ENCODE peak calls at places on chromosomes 6 and 20, in seven cellular contexts. One of them, this sample, is unnamed.
A peak's percentile ranks its signal among the peaks of the same experiment; 100 is the strongest.

GRCh38 chr20:4681971-4682370 is 39.7 kb upstream of the PRND start:
- DNase-seq in colonic mucosa: no peak
- DNase-seq in stimulated activated CD4-positive, alpha-beta T cell treated with anti-CD3 and anti-CD28 coated beads, TNF-alpha, amount 100 ng/mL, for 24 hours: no peak
- DNase-seq in coronary artery: no peak
- DNase-seq in activated naive CD4-positive, alpha-beta T cell treated with anti-CD3 and anti-CD28 coated beads, Interleukin-2, amount 10 ng/mL, durations not matched to agents 7 days and 5 days: no peak
- DNase-seq in T-cell: no peak
- DNase-seq in activated CD4-positive, alpha-beta T cell treated with anti-CD3 and anti-CD28 coated beads, Interleukin-2, amount 10 ng/mL, durations not matched to agents 7 days and 5 days: no peak
- DNase-seq in this sample: no peak

GRCh38 chr6:160764847-160765246 is 62.8 kb downstream of the PLG start:
- DNase-seq in activated CD4-positive, alpha-beta T cell treated with anti-CD3 and anti-CD28 coated beads, Interleukin-2, amount 10 ng/mL, durations not matched to agents 7 days and 5 days: no peak
- DNase-seq in coronary artery: no peak
- DNase-seq in colonic mucosa: no peak
- DNase-seq in T-cell: no peak
- DNase-seq in activated naive CD4-positive, alpha-beta T cell treated with anti-CD3 and anti-CD28 coated beads, Interleukin-2, amount 10 ng/mL, durations not matched to agents 7 days and 5 days: no peak
- DNase-seq in stimulated activated CD4-positive, alpha-beta T cell treated with anti-CD3 and anti-CD28 coated beads, TNF-alpha, amount 100 ng/mL, for 24 hours: no peak
- DNase-seq in this sample: no peak

GRCh38 chr6:97668716-97669115 is 385.7 kb upstream of the MMS22L start:
- DNase-seq in stimulated activated CD4-positive, alpha-beta T cell treated with anti-CD3 and anti-CD28 coated beads, TNF-alpha, amount 100 ng/mL, for 24 hours: no peak
- DNase-seq in coronary artery: no peak
- DNase-seq in T-cell: no peak
- DNase-seq in activated naive CD4-positive, alpha-beta T cell treated with anti-CD3 and anti-CD28 coated beads, Interleukin-2, amount 10 ng/mL, durations not matched to agents 7 days and 5 days: no peak
- DNase-seq in colonic mucosa: no peak
- DNase-seq in activated CD4-positive, alpha-beta T cell treated with anti-CD3 and anti-CD28 coated beads, Interleukin-2, amount 10 ng/mL, durations not matched to agents 7 days and 5 days: no peak
- DNase-seq in this sample: no peak

GRCh38 chr6:44096615-44097014 is 30.6 kb downstream of the MRPL14 start:
- DNase-seq in activated CD4-positive, alpha-beta T cell treated with anti-CD3 and anti-CD28 coated beads, Interleukin-2, amount 10 ng/mL, durations not matched to agents 7 days and 5 days: peak; percentile 82
- DNase-seq in stimulated activated CD4-positive, alpha-beta T cell treated with anti-CD3 and anti-CD28 coated beads, TNF-alpha, amount 100 ng/mL, for 24 hours: peak; percentile 63
- DNase-seq in coronary artery: no peak
- DNase-seq in activated naive CD4-positive, alpha-beta T cell treated with anti-CD3 and anti-CD28 coated beads, Interleukin-2, amount 10 ng/mL, durations not matched to agents 7 days and 5 days: peak; percentile 86
- DNase-seq in T-cell: peak; percentile 61
- DNase-seq in colonic mucosa: peak; percentile 85
- DNase-seq in this sample: peak; percentile 27

GRCh38 chr6:150672792-150673191 is 73.1 kb downstream of the PLEKHG1 start:
- DNase-seq in stimulated activated CD4-positive, alpha-beta T cell treated with anti-CD3 and anti-CD28 coated beads, TNF-alpha, amount 100 ng/mL, for 24 hours: no peak
- DNase-seq in T-cell: no peak
- DNase-seq in activated naive CD4-positive, alpha-beta T cell treated with anti-CD3 and anti-CD28 coated beads, Interleukin-2, amount 10 ng/mL, durations not matched to agents 7 days and 5 days: no peak
- DNase-seq in colonic mucosa: no peak
- DNase-seq in coronary artery: no peak
- DNase-seq in activated CD4-positive, alpha-beta T cell treated with anti-CD3 and anti-CD28 coated beads, Interleukin-2, amount 10 ng/mL, durations not matched to agents 7 days and 5 days: no peak
- DNase-seq in this sample: no peak

GRCh38 chr6:87754828-87755227 is 52.8 kb upstream of the AKIRIN2 start:
- DNase-seq in colonic mucosa: no peak
- DNase-seq in T-cell: no peak
- DNase-seq in coronary artery: no peak
- DNase-seq in activated naive CD4-positive, alpha-beta T cell treated with anti-CD3 and anti-CD28 coated beads, Interleukin-2, amount 10 ng/mL, durations not matched to agents 7 days and 5 days: no peak
- DNase-seq in activated CD4-positive, alpha-beta T cell treated with anti-CD3 and anti-CD28 coated beads, Interleukin-2, amount 10 ng/mL, durations not matched to agents 7 days and 5 days: no peak
- DNase-seq in stimulated activated CD4-positive, alpha-beta T cell treated with anti-CD3 and anti-CD28 coated beads, TNF-alpha, amount 100 ng/mL, for 24 hours: no peak
- DNase-seq in this sample: no peak

GRCh38 chr6:42572523-42572922 is 8.7 kb downstream of the UBR2 start:
- DNase-seq in stimulated activated CD4-positive, alpha-beta T cell treated with anti-CD3 and anti-CD28 coated beads, TNF-alpha, amount 100 ng/mL, for 24 hours: no peak
- DNase-seq in coronary artery: no peak
- DNase-seq in activated CD4-positive, alpha-beta T cell treated with anti-CD3 and anti-CD28 coated beads, Interleukin-2, amount 10 ng/mL, durations not matched to agents 7 days and 5 days: peak; percentile 16
- DNase-seq in colonic mucosa: no peak
- DNase-seq in T-cell: no peak
- DNase-seq in activated naive CD4-positive, alpha-beta T cell treated with anti-CD3 and anti-CD28 coated beads, Interleukin-2, amount 10 ng/mL, durations not matched to agents 7 days and 5 days: no peak
- DNase-seq in this sample: no peak

GRCh38 chr6:47789553-47789952 is 7.7 kb downstream of the OPN5 start:
- DNase-seq in stimulated activated CD4-positive, alpha-beta T cell treated with anti-CD3 and anti-CD28 coated beads, TNF-alpha, amount 100 ng/mL, for 24 hours: no peak
- DNase-seq in coronary artery: no peak
- DNase-seq in activated naive CD4-positive, alpha-beta T cell treated with anti-CD3 and anti-CD28 coated beads, Interleukin-2, amount 10 ng/mL, durations not matched to agents 7 days and 5 days: no peak
- DNase-seq in activated CD4-positive, alpha-beta T cell treated with anti-CD3 and anti-CD28 coated beads, Interleukin-2, amount 10 ng/mL, durations not matched to agents 7 days and 5 days: no peak
- DNase-seq in T-cell: no peak
- DNase-seq in colonic mucosa: no peak
- DNase-seq in this sample: no peak

GRCh38 chr6:142355481-142356174 is 53.8 kb downstream of the ADGRG6 start:
- DNase-seq in activated CD4-positive, alpha-beta T cell treated with anti-CD3 and anti-CD28 coated beads, Interleukin-2, amount 10 ng/mL, durations not matched to agents 7 days and 5 days: no peak
- DNase-seq in stimulated activated CD4-positive, alpha-beta T cell treated with anti-CD3 and anti-CD28 coated beads, TNF-alpha, amount 100 ng/mL, for 24 hours: no peak
- DNase-seq in colonic mucosa: no peak
- DNase-seq in T-cell: no peak
- DNase-seq in activated naive CD4-positive, alpha-beta T cell treated with anti-CD3 and anti-CD28 coated beads, Interleukin-2, amount 10 ng/mL, durations not matched to agents 7 days and 5 days: no peak
- DNase-seq in coronary artery: no peak
- DNase-seq in this sample: no peak

GRCh38 chr20:16666272-16666671 is 63.6 kb upstream of the SNRPB2 start:
- DNase-seq in coronary artery: no peak
- DNase-seq in T-cell: no peak
- DNase-seq in colonic mucosa: no peak
- DNase-seq in activated naive CD4-positive, alpha-beta T cell treated with anti-CD3 and anti-CD28 coated beads, Interleukin-2, amount 10 ng/mL, durations not matched to agents 7 days and 5 days: no peak
- DNase-seq in stimulated activated CD4-positive, alpha-beta T cell treated with anti-CD3 and anti-CD28 coated beads, TNF-alpha, amount 100 ng/mL, for 24 hours: no peak
- DNase-seq in activated CD4-positive, alpha-beta T cell treated with anti-CD3 and anti-CD28 coated beads, Interleukin-2, amount 10 ng/mL, durations not matched to agents 7 days and 5 days: no peak
- DNase-seq in this sample: no peak

GRCh38 chr6:109096198-109096597 is 891 bp downstream of the CEP57L1 start:
- DNase-seq in colonic mucosa: no peak
- DNase-seq in stimulated activated CD4-positive, alpha-beta T cell treated with anti-CD3 and anti-CD28 coated beads, TNF-alpha, amount 100 ng/mL, for 24 hours: no peak
- DNase-seq in T-cell: no peak
- DNase-seq in coronary artery: no peak
- DNase-seq in activated naive CD4-positive, alpha-beta T cell treated with anti-CD3 and anti-CD28 coated beads, Interleukin-2, amount 10 ng/mL, durations not matched to agents 7 days and 5 days: no peak
- DNase-seq in activated CD4-positive, alpha-beta T cell treated with anti-CD3 and anti-CD28 coated beads, Interleukin-2, amount 10 ng/mL, durations not matched to agents 7 days and 5 days: no peak
- DNase-seq in this sample: no peak

GRCh38 chr6:42821846-42822245 is 40.0 kb downstream of the BICRAL start:
- DNase-seq in activated CD4-positive, alpha-beta T cell treated with anti-CD3 and anti-CD28 coated beads, Interleukin-2, amount 10 ng/mL, durations not matched to agents 7 days and 5 days: no peak
- DNase-seq in activated naive CD4-positive, alpha-beta T cell treated with anti-CD3 and anti-CD28 coated beads, Interleukin-2, amount 10 ng/mL, durations not matched to agents 7 days and 5 days: no peak
- DNase-seq in stimulated activated CD4-positive, alpha-beta T cell treated with anti-CD3 and anti-CD28 coated beads, TNF-alpha, amount 100 ng/mL, for 24 hours: no peak
- DNase-seq in colonic mucosa: no peak
- DNase-seq in coronary artery: no peak
- DNase-seq in T-cell: no peak
- DNase-seq in this sample: no peak

GRCh38 chr6:4460595-4461475 is 315.4 kb upstream of the CDYL start:
- DNase-seq in coronary artery: peak; percentile 86
- DNase-seq in T-cell: no peak
- DNase-seq in activated CD4-positive, alpha-beta T cell treated with anti-CD3 and anti-CD28 coated beads, Interleukin-2, amount 10 ng/mL, durations not matched to agents 7 days and 5 days: no peak
- DNase-seq in colonic mucosa: no peak
- DNase-seq in stimulated activated CD4-positive, alpha-beta T cell treated with anti-CD3 and anti-CD28 coated beads, TNF-alpha, amount 100 ng/mL, for 24 hours: no peak
- DNase-seq in activated naive CD4-positive, alpha-beta T cell treated with anti-CD3 and anti-CD28 coated beads, Interleukin-2, amount 10 ng/mL, durations not matched to agents 7 days and 5 days: no peak
- DNase-seq in this sample: no peak

GRCh38 chr6:147586044-147586443 is 77.6 kb downstream of the SAMD5 start:
- DNase-seq in stimulated activated CD4-positive, alpha-beta T cell treated with anti-CD3 and anti-CD28 coated beads, TNF-alpha, amount 100 ng/mL, for 24 hours: no peak
- DNase-seq in activated naive CD4-positive, alpha-beta T cell treated with anti-CD3 and anti-CD28 coated beads, Interleukin-2, amount 10 ng/mL, durations not matched to agents 7 days and 5 days: no peak
- DNase-seq in activated CD4-positive, alpha-beta T cell treated with anti-CD3 and anti-CD28 coated beads, Interleukin-2, amount 10 ng/mL, durations not matched to agents 7 days and 5 days: no peak
- DNase-seq in colonic mucosa: peak; percentile 32
- DNase-seq in T-cell: no peak
- DNase-seq in coronary artery: no peak
- DNase-seq in this sample: no peak

GRCh38 chr20:5470458-5470857 is 153.7 kb upstream of the PROKR2 start:
- DNase-seq in activated naive CD4-positive, alpha-beta T cell treated with anti-CD3 and anti-CD28 coated beads, Interleukin-2, amount 10 ng/mL, durations not matched to agents 7 days and 5 days: no peak
- DNase-seq in activated CD4-positive, alpha-beta T cell treated with anti-CD3 and anti-CD28 coated beads, Interleukin-2, amount 10 ng/mL, durations not matched to agents 7 days and 5 days: no peak
- DNase-seq in stimulated activated CD4-positive, alpha-beta T cell treated with anti-CD3 and anti-CD28 coated beads, TNF-alpha, amount 100 ng/mL, for 24 hours: no peak
- DNase-seq in T-cell: no peak
- DNase-seq in colonic mucosa: no peak
- DNase-seq in coronary artery: no peak
- DNase-seq in this sample: no peak

GRCh38 chr6:106300944-106301343 is 24.6 kb downstream of the ATG5 start:
- DNase-seq in activated naive CD4-positive, alpha-beta T cell treated with anti-CD3 and anti-CD28 coated beads, Interleukin-2, amount 10 ng/mL, durations not matched to agents 7 days and 5 days: no peak
- DNase-seq in coronary artery: no peak
- DNase-seq in colonic mucosa: no peak
- DNase-seq in stimulated activated CD4-positive, alpha-beta T cell treated with anti-CD3 and anti-CD28 coated beads, TNF-alpha, amount 100 ng/mL, for 24 hours: no peak
- DNase-seq in T-cell: no peak
- DNase-seq in activated CD4-positive, alpha-beta T cell treated with anti-CD3 and anti-CD28 coated beads, Interleukin-2, amount 10 ng/mL, durations not matched to agents 7 days and 5 days: no peak
- DNase-seq in this sample: no peak

GRCh38 chr20:43761396-43762340 is 34.9 kb upstream of the GTSF1L start:
- DNase-seq in activated naive CD4-positive, alpha-beta T cell treated with anti-CD3 and anti-CD28 coated beads, Interleukin-2, amount 10 ng/mL, durations not matched to agents 7 days and 5 days: no peak
- DNase-seq in coronary artery: no peak
- DNase-seq in T-cell: no peak
- DNase-seq in stimulated activated CD4-positive, alpha-beta T cell treated with anti-CD3 and anti-CD28 coated beads, TNF-alpha, amount 100 ng/mL, for 24 hours: no peak
- DNase-seq in colonic mucosa: no peak
- DNase-seq in activated CD4-positive, alpha-beta T cell treated with anti-CD3 and anti-CD28 coated beads, Interleukin-2, amount 10 ng/mL, durations not matched to agents 7 days and 5 days: no peak
- DNase-seq in this sample: no peak

GRCh38 chr6:7910298-7910653 is 312 bp downstream of the TXNDC5 start:
- DNase-seq in T-cell: no peak
- DNase-seq in coronary artery: peak; percentile 74
- DNase-seq in stimulated activated CD4-positive, alpha-beta T cell treated with anti-CD3 and anti-CD28 coated beads, TNF-alpha, amount 100 ng/mL, for 24 hours: no peak
- DNase-seq in activated CD4-positive, alpha-beta T cell treated with anti-CD3 and anti-CD28 coated beads, Interleukin-2, amount 10 ng/mL, durations not matched to agents 7 days and 5 days: peak; percentile 26
- DNase-seq in colonic mucosa: no peak
- DNase-seq in activated naive CD4-positive, alpha-beta T cell treated with anti-CD3 and anti-CD28 coated beads, Interleukin-2, amount 10 ng/mL, durations not matched to agents 7 days and 5 days: no peak
- DNase-seq in this sample: no peak

GRCh38 chr6:125363360-125364121 is 61.8 kb upstream of the HDDC2 start:
- DNase-seq in activated naive CD4-positive, alpha-beta T cell treated with anti-CD3 and anti-CD28 coated beads, Interleukin-2, amount 10 ng/mL, durations not matched to agents 7 days and 5 days: no peak
- DNase-seq in coronary artery: peak; percentile 90
- DNase-seq in activated CD4-positive, alpha-beta T cell treated with anti-CD3 and anti-CD28 coated beads, Interleukin-2, amount 10 ng/mL, durations not matched to agents 7 days and 5 days: no peak
- DNase-seq in T-cell: no peak
- DNase-seq in colonic mucosa: no peak
- DNase-seq in stimulated activated CD4-positive, alpha-beta T cell treated with anti-CD3 and anti-CD28 coated beads, TNF-alpha, amount 100 ng/mL, for 24 hours: no peak
- DNase-seq in this sample: peak; percentile 52

GRCh38 chr6:25960689-25961088 is 1.9 kb upstream of the TRIM38 start:
- DNase-seq in colonic mucosa: no peak
- DNase-seq in T-cell: no peak
- DNase-seq in activated CD4-positive, alpha-beta T cell treated with anti-CD3 and anti-CD28 coated beads, Interleukin-2, amount 10 ng/mL, durations not matched to agents 7 days and 5 days: no peak
- DNase-seq in stimulated activated CD4-positive, alpha-beta T cell treated with anti-CD3 and anti-CD28 coated beads, TNF-alpha, amount 100 ng/mL, for 24 hours: peak; percentile 43
- DNase-seq in activated naive CD4-positive, alpha-beta T cell treated with anti-CD3 and anti-CD28 coated beads, Interleukin-2, amount 10 ng/mL, durations not matched to agents 7 days and 5 days: no peak
- DNase-seq in coronary artery: no peak
- DNase-seq in this sample: no peak

GRCh38 chr20:2576317-2576727 is 39.9 kb downstream of the TMC2 start:
- DNase-seq in stimulated activated CD4-positive, alpha-beta T cell treated with anti-CD3 and anti-CD28 coated beads, TNF-alpha, amount 100 ng/mL, for 24 hours: no peak
- DNase-seq in coronary artery: no peak
- DNase-seq in T-cell: no peak
- DNase-seq in activated CD4-positive, alpha-beta T cell treated with anti-CD3 and anti-CD28 coated beads, Interleukin-2, amount 10 ng/mL, durations not matched to agents 7 days and 5 days: no peak
- DNase-seq in colonic mucosa: no peak
- DNase-seq in activated naive CD4-positive, alpha-beta T cell treated with anti-CD3 and anti-CD28 coated beads, Interleukin-2, amount 10 ng/mL, durations not matched to agents 7 days and 5 days: no peak
- DNase-seq in this sample: no peak

GRCh38 chr20:1669304-1669703 is 11.7 kb upstream of the SIRPG start:
- DNase-seq in stimulated activated CD4-positive, alpha-beta T cell treated with anti-CD3 and anti-CD28 coated beads, TNF-alpha, amount 100 ng/mL, for 24 hours: no peak
- DNase-seq in coronary artery: no peak
- DNase-seq in colonic mucosa: no peak
- DNase-seq in activated CD4-positive, alpha-beta T cell treated with anti-CD3 and anti-CD28 coated beads, Interleukin-2, amount 10 ng/mL, durations not matched to agents 7 days and 5 days: no peak
- DNase-seq in T-cell: no peak
- DNase-seq in activated naive CD4-positive, alpha-beta T cell treated with anti-CD3 and anti-CD28 coated beads, Interleukin-2, amount 10 ng/mL, durations not matched to agents 7 days and 5 days: no peak
- DNase-seq in this sample: no peak

GRCh38 chr6:524803-525202 is 132.1 kb downstream of the HUS1B start:
- DNase-seq in coronary artery: no peak
- DNase-seq in activated CD4-positive, alpha-beta T cell treated with anti-CD3 and anti-CD28 coated beads, Interleukin-2, amount 10 ng/mL, durations not matched to agents 7 days and 5 days: peak; percentile 53
- DNase-seq in T-cell: peak; percentile 7
- DNase-seq in colonic mucosa: no peak
- DNase-seq in activated naive CD4-positive, alpha-beta T cell treated with anti-CD3 and anti-CD28 coated beads, Interleukin-2, amount 10 ng/mL, durations not matched to agents 7 days and 5 days: peak; percentile 67
- DNase-seq in stimulated activated CD4-positive, alpha-beta T cell treated with anti-CD3 and anti-CD28 coated beads, TNF-alpha, amount 100 ng/mL, for 24 hours: no peak
- DNase-seq in this sample: no peak

GRCh38 chr20:1927217-1927616 is 32.0 kb downstream of the SIRPA start:
- DNase-seq in coronary artery: no peak
- DNase-seq in stimulated activated CD4-positive, alpha-beta T cell treated with anti-CD3 and anti-CD28 coated beads, TNF-alpha, amount 100 ng/mL, for 24 hours: no peak
- DNase-seq in activated CD4-positive, alpha-beta T cell treated with anti-CD3 and anti-CD28 coated beads, Interleukin-2, amount 10 ng/mL, durations not matched to agents 7 days and 5 days: no peak
- DNase-seq in colonic mucosa: no peak
- DNase-seq in T-cell: no peak
- DNase-seq in activated naive CD4-positive, alpha-beta T cell treated with anti-CD3 and anti-CD28 coated beads, Interleukin-2, amount 10 ng/mL, durations not matched to agents 7 days and 5 days: no peak
- DNase-seq in this sample: no peak

GRCh38 chr20:45011108-45011526 is 44.8 kb downstream of the STK4 start:
- DNase-seq in T-cell: peak; percentile 32
- DNase-seq in activated naive CD4-positive, alpha-beta T cell treated with anti-CD3 and anti-CD28 coated beads, Interleukin-2, amount 10 ng/mL, durations not matched to agents 7 days and 5 days: peak; percentile 51
- DNase-seq in colonic mucosa: peak; percentile 62
- DNase-seq in stimulated activated CD4-positive, alpha-beta T cell treated with anti-CD3 and anti-CD28 coated beads, TNF-alpha, amount 100 ng/mL, for 24 hours: peak; percentile 43
- DNase-seq in activated CD4-positive, alpha-beta T cell treated with anti-CD3 and anti-CD28 coated beads, Interleukin-2, amount 10 ng/mL, durations not matched to agents 7 days and 5 days: peak; percentile 57
- DNase-seq in coronary artery: no peak
- DNase-seq in this sample: peak; percentile 7

GRCh38 chr6:31479151-31479932 is 18.6 kb upstream of the MICB start:
- DNase-seq in colonic mucosa: no peak
- DNase-seq in T-cell: no peak
- DNase-seq in activated CD4-positive, alpha-beta T cell treated with anti-CD3 and anti-CD28 coated beads, Interleukin-2, amount 10 ng/mL, durations not matched to agents 7 days and 5 days: peak; percentile 3
- DNase-seq in coronary artery: no peak
- DNase-seq in activated naive CD4-positive, alpha-beta T cell treated with anti-CD3 and anti-CD28 coated beads, Interleukin-2, amount 10 ng/mL, durations not matched to agents 7 days and 5 days: no peak
- DNase-seq in stimulated activated CD4-positive, alpha-beta T cell treated with anti-CD3 and anti-CD28 coated beads, TNF-alpha, amount 100 ng/mL, for 24 hours: no peak
- DNase-seq in this sample: no peak

GRCh38 chr6:41922154-41922553 is 855 bp downstream of the BYSL start:
- DNase-seq in activated naive CD4-positive, alpha-beta T cell treated with anti-CD3 and anti-CD28 coated beads, Interleukin-2, amount 10 ng/mL, durations not matched to agents 7 days and 5 days: no peak
- DNase-seq in T-cell: no peak
- DNase-seq in activated CD4-positive, alpha-beta T cell treated with anti-CD3 and anti-CD28 coated beads, Interleukin-2, amount 10 ng/mL, durations not matched to agents 7 days and 5 days: no peak
- DNase-seq in coronary artery: no peak
- DNase-seq in colonic mucosa: no peak
- DNase-seq in stimulated activated CD4-positive, alpha-beta T cell treated with anti-CD3 and anti-CD28 coated beads, TNF-alpha, amount 100 ng/mL, for 24 hours: no peak
- DNase-seq in this sample: no peak

GRCh38 chr6:137471497-137471896 is 22.7 kb downstream of the OLIG3 start:
- DNase-seq in activated CD4-positive, alpha-beta T cell treated with anti-CD3 and anti-CD28 coated beads, Interleukin-2, amount 10 ng/mL, durations not matched to agents 7 days and 5 days: no peak
- DNase-seq in stimulated activated CD4-positive, alpha-beta T cell treated with anti-CD3 and anti-CD28 coated beads, TNF-alpha, amount 100 ng/mL, for 24 hours: no peak
- DNase-seq in coronary artery: no peak
- DNase-seq in T-cell: no peak
- DNase-seq in activated naive CD4-positive, alpha-beta T cell treated with anti-CD3 and anti-CD28 coated beads, Interleukin-2, amount 10 ng/mL, durations not matched to agents 7 days and 5 days: no peak
- DNase-seq in colonic mucosa: no peak
- DNase-seq in this sample: no peak